ENCODE peak calls at places on chromosomes 7 and 10, in six cellular contexts. G is heart left ventricle; Q is tibial nerve; L is MM.1S; B is Jurkat, Clone E6-1; O is uterus. I is an unnamed sample.

GRCh38 chr10:86798636-86799035 is 42.2 kb downstream of the BMPR1A start:
- DNase-seq in Q (no peak), B (peak; percentile 32), G (no peak), L (peak; percentile 87), O (no peak), I (no peak)

GRCh38 chr7:48084727-48085432 is 4.2 kb upstream of the UPP1 start:
- DNase-seq in Q (peak; percentile 90), L (peak; percentile 40), G (peak; percentile 76), O (peak; percentile 86), B (no peak), I (peak; percentile 99)

GRCh38 chr7:30755384-30756154 is 3.6 kb downstream of the INMT start:
- DNase-seq in O (peak; percentile 61), G (peak; percentile 91), B (no peak), L (no peak), Q (no peak), I (peak; percentile 85)

GRCh38 chr10:72490951-72491350 is 134.9 kb downstream of the MICU1 start:
- DNase-seq in G (no peak), O (no peak), L (no peak), B (no peak), Q (no peak), I (peak; percentile 61)

GRCh38 chr7:124856299-124856888 is 73.2 kb downstream of the POT1 start:
- DNase-seq in O (no peak), Q (no peak), L (peak; percentile 58), G (no peak), B (peak; percentile 27), I (peak; percentile 56)

GRCh38 chr7:41967156-41967555 is 264.3 kb upstream of the INHBA start:
- DNase-seq in Q (no peak), G (no peak), L (no peak), O (no peak), B (no peak), I (no peak)

GRCh38 chr10:102152545-102152890 is 329 bp downstream of the NOLC1 start:
- DNase-seq in G (no peak), B (no peak), O (no peak), L (no peak), Q (no peak), I (peak; percentile 23)

GRCh38 chr7:74606101-74606908 is 51.2 kb upstream of the GTF2I start:
- DNase-seq in Q (no peak), B (peak; percentile 53), O (no peak), G (peak; percentile 51), L (peak; percentile 33), I (peak; percentile 30)

GRCh38 chr10:89206402-89207180 is 526 bp downstream of the CH25H start:
- DNase-seq in G (peak; percentile 48), B (peak; percentile 76), O (no peak), L (no peak), Q (peak; percentile 14), I (peak; percentile 8)

GRCh38 chr10:83692196-83692595 is 447.1 kb upstream of the GHITM start:
- DNase-seq in L (no peak), G (no peak), Q (no peak), O (no peak), B (no peak), I (no peak)

GRCh38 chr10:100912013-100912608 is 652 bp upstream of the SLF2 start:
- DNase-seq in G (no peak), Q (no peak), L (no peak), B (no peak), O (no peak), I (peak; percentile 72)

GRCh38 chr10:47380341-47381215 is 3.5 kb downstream of the ZNF488 start:
- DNase-seq in L (no peak), B (no peak), Q (no peak), O (no peak), G (no peak), I (no peak)

GRCh38 chr7:40162516-40162915 is 27.7 kb downstream of the SUGCT start:
- DNase-seq in B (no peak), O (no peak), Q (no peak), G (no peak), L (no peak), I (no peak)

GRCh38 chr10:13707156-13707881 is 120.6 kb downstream of the PRPF18 start:
- DNase-seq in G (peak; percentile 93), B (no peak), L (no peak), O (peak; percentile 83), Q (peak; percentile 75), I (peak; percentile 96)

GRCh38 chr10:60845038-60845437 is 66.8 kb downstream of the CDK1 start:
- DNase-seq in G (no peak), Q (no peak), O (no peak), L (no peak), B (no peak), I (no peak)

GRCh38 chr7:129610709-129611245 is 743 bp upstream of the NRF1 start:
- DNase-seq in Q (no peak), G (no peak), L (peak; percentile 37), O (no peak), B (no peak), I (no peak)

GRCh38 chr10:94012834-94013830 is 19.4 kb downstream of the PLCE1 start:
- DNase-seq in O (no peak), L (no peak), Q (no peak), G (no peak), B (no peak), I (no peak)

GRCh38 chr10:35412900-35413491 is 76.7 kb downstream of the CCNY start:
- DNase-seq in G (no peak), Q (no peak), B (no peak), L (no peak), O (peak; percentile 8), I (no peak)

GRCh38 chr10:93420091-93420490 is 62.0 kb downstream of the MYOF start:
- DNase-seq in B (no peak), Q (no peak), L (no peak), O (no peak), G (peak; percentile 62), I (no peak)

GRCh38 chr10:11234857-11235640 is 217.4 kb downstream of the CELF2 start:
- DNase-seq in G (no peak), B (no peak), L (no peak), O (no peak), Q (no peak), I (no peak)

GRCh38 chr10:51074238-51075028 is at the start of gene PRKG1:
- DNase-seq in B (no peak), L (peak; percentile 34), Q (peak; percentile 62), O (peak; percentile 81), G (peak; percentile 85), I (peak; percentile 82)

GRCh38 chr7:100574362-100575205 is 884 bp upstream of the SAP25 start:
- DNase-seq in B (no peak), L (no peak), G (peak; percentile 17), Q (no peak), O (peak; percentile 23), I (no peak)

GRCh38 chr7:1457949-1458675 is 1.2 kb downstream of the MICALL2 start:
- DNase-seq in Q (no peak), L (no peak), O (no peak), G (no peak), B (no peak), I (peak; percentile 21)

GRCh38 chr7:22942191-22942590 is 71.7 kb downstream of the HYCC1 start:
- DNase-seq in G (no peak), B (no peak), O (no peak), L (no peak), Q (no peak), I (no peak)

GRCh38 chr10:58264780-58265179 is 2.9 kb downstream of the IPMK start:
- DNase-seq in G (no peak), L (no peak), B (no peak), Q (no peak), O (no peak), I (peak; percentile 9)

GRCh38 chr7:100588438-100588837 is 2.3 kb downstream of the FBXO24 start:
- DNase-seq in B (no peak), Q (no peak), L (no peak), G (no peak), O (no peak), I (peak; percentile 34)

DNA sequence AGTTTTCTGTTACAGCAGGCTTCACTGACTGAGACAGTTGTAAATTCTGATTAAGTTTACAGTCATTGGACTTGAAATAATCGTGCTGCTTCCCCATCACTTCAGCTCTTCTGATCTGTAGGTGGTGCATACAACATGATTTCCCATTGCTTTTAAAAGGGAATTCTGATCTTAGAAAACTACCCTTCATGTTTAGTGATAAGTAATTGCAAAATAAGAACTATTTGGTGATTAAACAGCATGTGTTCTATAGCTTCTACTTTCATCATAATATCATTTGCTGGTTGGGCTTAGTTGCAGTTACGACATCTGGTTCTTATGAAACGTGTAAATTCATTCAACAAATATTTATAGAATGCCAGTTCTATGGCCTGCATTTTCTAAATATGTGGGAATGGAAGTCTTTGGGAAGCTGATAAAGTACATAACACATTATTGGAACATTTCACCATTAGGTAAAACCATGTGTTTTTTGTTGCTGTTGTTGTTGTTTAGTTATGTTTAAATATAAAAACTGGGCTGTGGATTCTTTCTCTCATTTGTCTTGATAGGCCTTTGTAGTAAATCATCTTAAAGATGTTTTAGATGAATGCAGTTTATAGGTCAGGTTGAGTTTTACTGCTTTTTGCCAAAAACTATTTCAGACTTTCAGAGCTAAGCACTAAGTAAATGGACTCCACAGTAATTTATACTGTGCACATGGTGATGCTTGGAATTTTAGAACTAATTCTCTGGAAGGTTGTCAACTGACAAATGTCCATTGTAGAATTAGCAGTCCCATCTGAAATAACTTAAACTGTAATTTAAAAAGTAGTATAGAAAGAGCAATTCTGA is 13.1 kb downstream of the GNAI1 start:
- DNase-seq in L (no peak), B (no peak), Q (no peak), O (no peak), G (no peak), I (no peak)
- H3K4me3 ChIP-seq in L (no peak overlapping the region), B (no peak overlapping the region), Q (no peak overlapping the region), O (no peak overlapping the region), G (no peak overlapping the region), I (no peak overlapping the region)

DNA sequence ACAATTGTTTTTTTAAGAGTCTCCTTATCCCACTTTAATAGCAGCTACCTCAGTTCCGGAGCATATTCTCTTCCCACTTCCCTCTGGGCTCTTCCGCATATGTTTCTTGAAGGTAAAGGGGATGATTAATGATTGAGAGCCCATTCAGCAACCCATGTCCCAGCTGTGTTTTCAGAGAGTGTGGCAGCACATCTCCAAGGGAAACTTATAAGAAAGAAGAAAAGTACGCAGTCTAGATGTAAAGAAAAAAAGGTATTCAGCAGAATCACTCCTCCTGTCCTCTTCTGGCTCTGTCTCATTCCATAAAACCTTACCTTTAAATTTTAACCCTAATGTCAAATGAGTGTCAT is 9.7 kb upstream of the ANKRD7 start:
- DNase-seq in B (no peak), L (no peak), Q (no peak), G (no peak), O (no peak), I (no peak)
- H3K4me3 ChIP-seq in B (peak overlapping the region; percentile 78), L (peak overlapping the region; percentile 66), Q (peak overlapping the region; percentile 48), G (peak overlapping the region; percentile 60), O (peak overlapping the region; percentile 43), I (no peak overlapping the region)

DNA sequence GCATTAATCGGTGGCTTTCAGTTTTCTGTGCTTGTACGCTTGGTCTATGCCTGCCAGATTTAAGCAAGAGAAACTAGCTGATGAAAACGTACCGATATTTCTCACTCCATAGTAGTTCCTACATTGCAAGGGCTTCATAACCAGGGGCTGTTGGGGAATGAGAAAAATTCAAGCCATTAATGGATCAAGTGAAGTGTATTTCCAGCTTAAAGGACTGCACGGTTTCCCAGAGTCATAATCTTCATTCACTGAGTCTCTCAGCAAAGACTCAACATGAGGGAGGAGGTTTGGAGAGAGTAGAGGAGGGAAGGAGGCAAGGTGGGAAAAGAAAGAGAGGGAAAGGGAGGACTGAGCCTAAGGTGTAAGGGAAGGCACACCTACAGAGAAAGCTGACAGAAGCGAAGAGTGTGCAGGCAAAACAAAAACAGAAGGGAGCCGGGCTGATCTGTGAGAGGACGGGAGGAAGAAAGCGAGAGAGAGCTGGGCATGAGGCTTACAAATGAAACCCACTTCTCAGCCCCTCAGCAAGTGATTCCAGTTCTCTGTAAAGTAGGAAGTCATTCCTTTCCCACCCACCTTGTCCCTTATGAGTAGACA is 622 bp downstream of the GIMAP2 start:
- DNase-seq in Q (no peak), B (no peak), O (no peak), L (no peak), G (no peak), I (no peak)
- H3K4me3 ChIP-seq in Q (peak overlapping the region; percentile 43), B (peak overlapping the region; percentile 76), O (peak overlapping the region; percentile 26), L (peak overlapping the region; percentile 71), G (peak overlapping the region; percentile 57), I (no peak overlapping the region)

GRCh38 chr10:18649364-18649959 is 1.9 kb downstream of the NSUN6 start:
- DNase-seq in Q (no peak), O (no peak), B (no peak), G (no peak), L (no peak), I (no peak)
- H3K4me3 ChIP-seq in Q (no peak overlapping the region), O (no peak overlapping the region), B (no peak overlapping the region), G (no peak overlapping the region), L (no peak overlapping the region), I (peak overlapping the region; percentile 84)

I was measured in cardiac muscle cell.